ENCODE peak calls at places on chromosomes 13 and 19, in five cellular contexts. G is fibroblast of the aortic adventitia; W is AG04450; N is CD8-positive, alpha-beta T cell; R is neural crest cell. D is an unnamed sample.

GRCh38 chr13:25175431-25175830 is 3.3 kb upstream of the AMER2 start:
- DNase-seq in R (no peak), N (no peak), G (no peak), W (no peak), D (no peak)

GRCh38 chr19:55172741-55173140 is 6.3 kb upstream of the DNAAF3 start:
- DNase-seq in N (no peak), G (peak), W (no peak), R (no peak), D (no peak)

GRCh38 chr13:39888865-39889810 is 233.7 kb downstream of the COG6 start:
- DNase-seq in R (no peak), N (no peak), G (peak), W (no peak), D (no peak)

GRCh38 chr19:55646889-55647731 is 902 bp upstream of the CCDC106 start:
- DNase-seq in G (no peak), N (no peak), W (no peak), R (no peak), D (no peak)

GRCh38 chr13:30829145-30829544 is 76.9 kb upstream of the MEDAG start:
- DNase-seq in G (peak), N (no peak), W (no peak), R (no peak), D (no peak)

GRCh38 chr19:35444735-35445134 is 3.3 kb upstream of the FFAR2 start:
- DNase-seq in N (no peak), R (no peak), G (no peak), W (no peak), D (no peak)

GRCh38 chr19:38946229-38947010 is 15.7 kb downstream of the MRPS12 start:
- DNase-seq in G (no peak), R (no peak), W (no peak), N (no peak), D (no peak)

GRCh38 chr19:17855333-17856152 is 4.2 kb upstream of the RPL18A start:
- DNase-seq in G (peak), R (peak), W (no peak), N (peak), D (peak)

GRCh38 chr19:48907671-48908070 is 7.6 kb downstream of the NUCB1 start:
- DNase-seq in W (no peak), R (no peak), N (no peak), G (no peak), D (no peak)

GRCh38 chr13:48531416-48532145 is 1.3 kb downstream of the RCBTB2 start:
- DNase-seq in R (no peak), G (no peak), N (no peak), W (no peak), D (no peak)

GRCh38 chr13:80577951-80578670 is 237.2 kb upstream of the SPRY2 start:
- DNase-seq in W (no peak), N (no peak), R (no peak), G (no peak), D (no peak)

GRCh38 chr13:76293346-76293745 is 592.9 kb downstream of the KCTD12 start:
- DNase-seq in R (no peak), N (no peak), W (peak), G (peak), D (no peak)

GRCh38 chr13:32408999-32409313 is 19.0 kb downstream of the N4BP2L1 start:
- DNase-seq in W (no peak), G (no peak), N (no peak), R (no peak), D (no peak)

GRCh38 chr13:110010433-110011135 is 224.2 kb upstream of the IRS2 start:
- DNase-seq in R (no peak), W (no peak), N (no peak), G (peak), D (no peak)

GRCh38 chr19:13872695-13873389 is 4.1 kb upstream of the NANOS3 start:
- DNase-seq in R (peak), W (no peak), N (no peak), G (no peak), D (no peak)
- TF ChIP-seq CTCF in R (no peak), W (no peak), N (peak), G (no peak), D (peak)

GRCh38 chr13:111068009-111068350 is 47.1 kb upstream of the ARHGEF7 start:
- DNase-seq in R (no peak), W (no peak), G (no peak), N (no peak), D (no peak)
- TF ChIP-seq CTCF in R (peak), W (no peak), G (no peak), N (peak), D (peak)

DNA sequence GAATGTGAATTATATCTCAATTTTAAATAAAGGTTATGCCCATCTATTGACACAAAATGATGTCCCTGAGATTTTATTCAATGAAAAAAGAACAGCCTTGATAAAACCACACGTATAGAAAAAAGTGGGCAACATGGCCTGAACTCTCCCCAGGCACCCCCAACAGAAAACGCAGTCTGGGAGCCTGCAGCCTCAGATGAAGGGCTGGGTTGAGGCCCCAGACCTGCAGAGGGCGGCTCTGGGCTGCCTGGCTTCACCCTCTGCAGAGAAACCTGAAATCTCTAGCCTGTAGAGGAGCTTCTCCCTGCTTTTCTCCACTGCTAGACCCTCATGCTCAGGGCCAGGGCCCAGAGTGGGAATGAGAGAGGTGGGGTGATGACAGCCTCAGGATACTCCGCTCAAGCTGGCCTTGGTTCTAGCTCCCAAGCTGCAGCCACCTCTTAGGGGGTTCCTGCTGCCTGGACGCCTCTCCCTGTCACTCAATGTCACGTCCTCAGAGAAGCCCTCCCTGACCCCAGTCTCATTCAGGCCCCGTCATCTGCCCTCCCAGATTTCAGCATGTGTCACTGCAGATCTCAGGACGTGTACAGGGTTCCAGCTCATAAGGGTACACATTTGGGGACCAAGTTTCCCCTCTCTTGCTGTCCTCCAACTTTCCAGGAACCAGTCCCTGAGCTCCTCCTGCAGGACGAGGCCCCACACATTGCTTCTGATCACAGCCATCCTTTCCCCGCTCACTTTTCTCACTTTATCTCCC is 1.8 kb downstream of the MBD3 start:
- DNase-seq in W (no peak), R (no peak), G (no peak), N (no peak), D (no peak)
- TF ChIP-seq CTCF in W (peak), R (peak), G (peak), N (peak), D (no peak)

GRCh38 chr19:36687214-36688056 is at the start of gene ZNF567:
- DNase-seq in R (peak), W (peak), G (peak), N (peak), D (peak)
- TF ChIP-seq CTCF in R (no peak), W (no peak), G (no peak), N (no peak), D (no peak)

DNA sequence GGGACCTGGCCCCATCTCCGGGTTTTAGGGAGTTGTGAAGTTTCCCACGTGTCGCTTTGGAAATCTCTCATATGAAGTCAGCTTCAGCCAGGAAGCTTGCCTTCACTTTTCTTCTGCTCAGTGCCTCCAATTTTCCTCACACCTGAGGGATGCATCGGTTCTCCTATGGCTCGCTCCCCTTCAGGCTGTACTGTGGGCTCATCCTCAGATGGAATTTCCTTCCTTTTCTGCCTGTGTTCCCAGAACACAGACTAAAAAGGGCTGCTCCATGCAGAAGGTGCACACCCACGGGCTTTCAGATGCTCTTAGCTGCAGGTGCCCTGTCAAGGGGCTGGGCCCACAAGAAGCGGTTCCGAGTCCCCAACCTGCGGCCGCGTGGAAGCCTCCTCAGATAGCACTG is 275.7 kb downstream of the ZNF536 start:
- DNase-seq in W (no peak), N (no peak), R (no peak), G (no peak), D (no peak)
- TF ChIP-seq CTCF in W (no peak), N (no peak), R (no peak), G (no peak), D (no peak)

D was measured in natural killer cell.